ENCODE peak calls at places on chromosomes 6 and 20, in eight cellular contexts. One of them, this sample, is unnamed.

GRCh38 chr6:126064994-126065401 is 78.7 kb downstream of the TRMT11 start:
- DNase-seq in GF-D8: no peak
- DNase-seq in HEK293T: peak; percentile 45
- DNase-seq in NCI-H1694 treated with DMSO at 0.1 percent for 48 hours: no peak
- DNase-seq in HS-27A: no peak
- DNase-seq in right cardiac atrium: no peak
- DNase-seq in hepatic stellate cell: no peak
- DNase-seq in MCF 10A: no peak
- DNase-seq in this sample: no peak

GRCh38 chr6:76275746-76276145 is 203.3 kb upstream of the IMPG1 start:
- DNase-seq in GF-D8: no peak
- DNase-seq in HEK293T: peak; percentile 15
- DNase-seq in NCI-H1694 treated with DMSO at 0.1 percent for 48 hours: no peak
- DNase-seq in HS-27A: no peak
- DNase-seq in right cardiac atrium: no peak
- DNase-seq in hepatic stellate cell: no peak
- DNase-seq in MCF 10A: peak; percentile 18
- DNase-seq in this sample: no peak

GRCh38 chr6:119308048-119308570 is 41.5 kb downstream of the MAN1A1 start:
- DNase-seq in GF-D8: peak; percentile 32
- DNase-seq in HEK293T: no peak
- DNase-seq in NCI-H1694 treated with DMSO at 0.1 percent for 48 hours: no peak
- DNase-seq in HS-27A: peak; percentile 60
- DNase-seq in right cardiac atrium: no peak
- DNase-seq in hepatic stellate cell: no peak
- DNase-seq in MCF 10A: peak; percentile 57
- DNase-seq in this sample: no peak

GRCh38 chr6:125110056-125110455 is 43.5 kb upstream of the TPD52L1 start:
- DNase-seq in GF-D8: no peak
- DNase-seq in HEK293T: no peak
- DNase-seq in NCI-H1694 treated with DMSO at 0.1 percent for 48 hours: no peak
- DNase-seq in HS-27A: no peak
- DNase-seq in right cardiac atrium: no peak
- DNase-seq in hepatic stellate cell: no peak
- DNase-seq in MCF 10A: no peak
- DNase-seq in this sample: no peak

GRCh38 chr20:38246357-38247165 is 14.0 kb downstream of the KIAA1755 start:
- DNase-seq in GF-D8: peak; percentile 87
- DNase-seq in HEK293T: no peak
- DNase-seq in NCI-H1694 treated with DMSO at 0.1 percent for 48 hours: no peak
- DNase-seq in HS-27A: no peak
- DNase-seq in right cardiac atrium: peak; percentile 72
- DNase-seq in hepatic stellate cell: no peak
- DNase-seq in MCF 10A: no peak
- DNase-seq in this sample: peak; percentile 58

GRCh38 chr6:25035451-25036435 is 100.0 kb upstream of the RIPOR2 start:
- DNase-seq in GF-D8: no peak
- DNase-seq in HEK293T: no peak
- DNase-seq in NCI-H1694 treated with DMSO at 0.1 percent for 48 hours: no peak
- DNase-seq in HS-27A: no peak
- DNase-seq in right cardiac atrium: no peak
- DNase-seq in hepatic stellate cell: no peak
- DNase-seq in MCF 10A: no peak
- DNase-seq in this sample: no peak

GRCh38 chr6:48123601-48124000 is 12.6 kb upstream of the PTCHD4 start:
- DNase-seq in GF-D8: no peak
- DNase-seq in HEK293T: no peak
- DNase-seq in NCI-H1694 treated with DMSO at 0.1 percent for 48 hours: no peak
- DNase-seq in HS-27A: no peak
- DNase-seq in right cardiac atrium: no peak
- DNase-seq in hepatic stellate cell: no peak
- DNase-seq in MCF 10A: no peak
- DNase-seq in this sample: no peak

GRCh38 chr20:17226410-17227198 is at the start of gene PCSK2:
- DNase-seq in GF-D8: no peak
- DNase-seq in HEK293T: peak; percentile 71
- DNase-seq in NCI-H1694 treated with DMSO at 0.1 percent for 48 hours: peak; percentile 88
- DNase-seq in HS-27A: no peak
- DNase-seq in right cardiac atrium: peak; percentile 69
- DNase-seq in hepatic stellate cell: peak; percentile 9
- DNase-seq in MCF 10A: no peak
- DNase-seq in this sample: peak; percentile 66

GRCh38 chr6:67131827-67132226 is 1424.8 kb upstream of the EYS start:
- DNase-seq in GF-D8: no peak
- DNase-seq in HEK293T: no peak
- DNase-seq in NCI-H1694 treated with DMSO at 0.1 percent for 48 hours: no peak
- DNase-seq in HS-27A: no peak
- DNase-seq in right cardiac atrium: peak; percentile 48
- DNase-seq in hepatic stellate cell: no peak
- DNase-seq in MCF 10A: no peak
- DNase-seq in this sample: no peak

GRCh38 chr6:14634072-14634471 is 516.5 kb downstream of the CD83 start:
- DNase-seq in GF-D8: no peak
- DNase-seq in HEK293T: no peak
- DNase-seq in NCI-H1694 treated with DMSO at 0.1 percent for 48 hours: no peak
- DNase-seq in HS-27A: no peak
- DNase-seq in right cardiac atrium: no peak
- DNase-seq in hepatic stellate cell: no peak
- DNase-seq in MCF 10A: no peak
- DNase-seq in this sample: no peak

GRCh38 chr6:84618836-84619235 is 145.6 kb downstream of the TBX18 start:
- DNase-seq in GF-D8: no peak
- DNase-seq in HEK293T: peak; percentile 67
- DNase-seq in NCI-H1694 treated with DMSO at 0.1 percent for 48 hours: no peak
- DNase-seq in HS-27A: no peak
- DNase-seq in right cardiac atrium: peak; percentile 47
- DNase-seq in hepatic stellate cell: peak; percentile 10
- DNase-seq in MCF 10A: peak; percentile 23
- DNase-seq in this sample: no peak

GRCh38 chr6:123529058-123529457 is 107.7 kb downstream of the TRDN start:
- DNase-seq in GF-D8: no peak
- DNase-seq in HEK293T: no peak
- DNase-seq in NCI-H1694 treated with DMSO at 0.1 percent for 48 hours: no peak
- DNase-seq in HS-27A: no peak
- DNase-seq in right cardiac atrium: no peak
- DNase-seq in hepatic stellate cell: no peak
- DNase-seq in MCF 10A: no peak
- DNase-seq in this sample: no peak

GRCh38 chr6:85449388-85449817 is 480 bp upstream of the NT5E start:
- DNase-seq in GF-D8: no peak
- DNase-seq in HEK293T: no peak
- DNase-seq in NCI-H1694 treated with DMSO at 0.1 percent for 48 hours: no peak
- DNase-seq in HS-27A: no peak
- DNase-seq in right cardiac atrium: peak; percentile 57
- DNase-seq in hepatic stellate cell: peak; percentile 47
- DNase-seq in MCF 10A: peak; percentile 44
- DNase-seq in this sample: peak; percentile 70